ENCODE peak calls at places on chromosomes 6 and 20, in four cellular contexts. W is cardiac fibroblast, P is brain microvascular endothelial cell, Q is progenitor cell of endocrine pancreas. K is an unnamed sample.

GRCh38 chr6:14635933-14636599 is 518.5 kb downstream of the CD83 start:
- DNase-seq in Q (no peak), P (no peak), W (no peak), K (no peak)

GRCh38 chr6:139721924-139722323 is 347.5 kb upstream of the CITED2 start:
- DNase-seq in P (no peak), Q (no peak), W (no peak), K (no peak)

GRCh38 chr6:115545410-115545986 is 515.2 kb downstream of the FRK start:
- DNase-seq in W (no peak), Q (peak; percentile 12), P (no peak), K (no peak)

GRCh38 chr6:24667378-24667803 is 514 bp downstream of the ACOT13 start:
- DNase-seq in W (peak; percentile 33), P (peak; percentile 31), Q (no peak), K (peak; percentile 27)

GRCh38 chr20:44028868-44029847 is 114.5 kb downstream of the TOX2 start:
- DNase-seq in Q (no peak), W (no peak), P (no peak), K (no peak)

GRCh38 chr6:45212976-45213375 is 115.2 kb upstream of the RUNX2 start:
- DNase-seq in Q (no peak), P (no peak), W (no peak), K (no peak)

GRCh38 chr6:136334465-136334846 is 44.8 kb upstream of the BCLAF1 start:
- DNase-seq in P (no peak), W (no peak), Q (no peak), K (no peak)

GRCh38 chr6:36759177-36759757 is 61.6 kb downstream of the RAB44 start:
- DNase-seq in Q (peak; percentile 76), W (peak; percentile 88), P (peak; percentile 52), K (peak; percentile 73)

GRCh38 chr6:90712165-90712564 is 125.3 kb upstream of the MAP3K7 start:
- DNase-seq in W (no peak), Q (no peak), P (no peak), K (no peak)

GRCh38 chr20:7938058-7938457 is 2.2 kb downstream of the HAO1 start:
- DNase-seq in P (no peak), Q (no peak), W (no peak), K (no peak)

GRCh38 chr20:10093087-10093591 is 58.4 kb downstream of the ANKEF1 start:
- DNase-seq in Q (no peak), P (peak; percentile 45), W (peak; percentile 33), K (peak; percentile 72)

GRCh38 chr6:139600919-139601470 is 226.5 kb upstream of the CITED2 start:
- DNase-seq in W (no peak), Q (no peak), P (no peak), K (no peak)

GRCh38 chr20:29298271-29298590 is 1959.2 kb upstream of the DEFB115 start:
- DNase-seq in Q (no peak), W (no peak), P (no peak), K (no peak)

GRCh38 chr6:68040780-68041179 is 594.3 kb upstream of the ADGRB3 start:
- DNase-seq in W (peak; percentile 2), Q (no peak), P (no peak), K (no peak)

DNA sequence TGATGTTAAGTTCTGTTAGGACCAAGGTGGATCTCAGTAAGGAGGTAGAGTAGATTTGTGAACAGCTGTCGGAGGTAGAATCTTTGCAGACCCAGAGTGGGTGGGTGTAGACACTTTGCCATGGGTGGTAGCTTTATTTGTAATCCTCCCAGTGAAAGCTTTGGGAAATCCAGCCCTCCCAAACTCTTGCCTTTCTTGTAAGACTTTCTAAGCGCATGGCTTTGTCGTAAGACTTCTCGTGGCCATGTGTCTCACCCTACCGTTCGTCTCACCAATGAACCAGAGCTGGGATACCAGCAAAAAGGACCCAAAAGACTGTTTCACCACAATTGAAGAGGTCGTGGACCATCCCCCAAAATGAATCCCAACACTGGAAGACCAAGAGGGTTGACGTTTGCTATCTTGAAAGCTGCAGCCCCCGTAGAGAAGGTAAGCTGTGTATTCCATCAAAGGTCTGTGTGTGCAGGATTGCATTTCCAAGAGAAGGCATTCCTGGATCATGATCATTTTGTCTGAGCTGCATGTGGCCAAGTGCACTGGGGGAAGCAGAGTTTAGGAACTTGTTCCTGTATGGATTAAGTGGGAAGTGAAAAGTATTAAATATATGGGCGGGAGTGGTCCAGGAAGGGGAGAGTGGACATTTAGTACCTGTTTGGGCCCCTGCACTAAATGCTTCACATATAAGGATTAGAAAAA is 5.8 kb upstream of the TMEM14A start:
- DNase-seq in Q (no peak), W (no peak), P (no peak), K (no peak)
- TF ChIP-seq CTCF in Q (no peak), W (no peak), P (no peak), K (no peak)

DNA sequence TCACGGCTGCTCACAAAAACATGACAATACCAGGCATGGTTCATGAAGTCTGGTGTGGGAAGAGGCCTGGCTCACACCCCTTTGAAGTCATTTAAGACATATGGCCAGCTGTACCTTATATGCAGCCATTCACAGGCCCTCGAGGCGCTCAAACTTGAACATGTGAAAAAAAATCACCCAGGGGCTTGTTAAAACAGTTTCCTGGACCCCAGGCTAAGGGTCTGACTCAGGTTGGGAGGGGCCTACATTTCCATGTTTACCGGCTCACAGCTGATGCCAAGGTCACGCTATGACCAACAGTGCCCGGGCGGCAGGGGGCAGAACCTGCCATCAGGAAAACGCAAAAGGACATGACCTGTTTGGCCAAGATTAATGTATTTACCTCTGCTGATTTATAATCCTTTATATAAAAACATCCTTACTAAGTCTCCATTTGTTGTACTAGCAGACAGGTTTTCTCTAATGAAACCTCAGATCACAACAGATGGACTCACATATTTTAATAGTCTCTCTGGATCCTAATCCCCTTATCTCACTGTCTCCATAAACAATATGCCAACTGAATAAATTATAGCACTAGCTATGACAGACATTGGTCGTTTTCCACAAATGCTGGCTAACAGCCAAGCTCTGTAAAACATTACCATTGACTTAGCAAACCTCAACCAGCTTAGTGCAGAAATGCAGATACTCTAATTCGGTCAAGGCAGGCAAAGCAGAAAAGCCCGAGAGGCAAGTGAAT is 19.9 kb downstream of the EZR start:
- DNase-seq in Q (no peak), W (peak; percentile 58), P (peak; percentile 27), K (peak; percentile 36)
- TF ChIP-seq CTCF in Q (no peak), W (no peak), P (peak; percentile 28), K (no peak)

GRCh38 chr6:31795616-31796298 is at the start of gene VARS1:
- DNase-seq in P (peak; percentile 68), W (peak; percentile 94), Q (peak; percentile 84), K (peak; percentile 89)
- TF ChIP-seq CTCF in P (peak; percentile 71), W (peak; percentile 58), Q (peak; percentile 77), K (peak; percentile 61)

GRCh38 chr20:50283370-50283769 is 92.7 kb downstream of the CEBPB start:
- DNase-seq in P (no peak), Q (no peak), W (no peak), K (no peak)

GRCh38 chr20:50280851-50281655 is 90.4 kb downstream of the CEBPB start:
- DNase-seq in Q (no peak), P (no peak), W (no peak), K (no peak)

GRCh38 chr20:50279988-50280850 is 89.6 kb downstream of the CEBPB start:
- DNase-seq in Q (no peak), W (no peak), P (no peak), K (no peak)

GRCh38 chr20:50282592-50283241 is 92.1 kb downstream of the CEBPB start:
- DNase-seq in W (no peak), P (no peak), Q (no peak), K (no peak)

GRCh38 chr20:50281831-50282591 is 91.4 kb downstream of the CEBPB start:
- DNase-seq in Q (no peak), P (no peak), W (no peak), K (no peak)
- TF ChIP-seq CTCF in Q (no peak), P (peak; percentile 43), W (no peak), K (peak; percentile 18)

DNA sequence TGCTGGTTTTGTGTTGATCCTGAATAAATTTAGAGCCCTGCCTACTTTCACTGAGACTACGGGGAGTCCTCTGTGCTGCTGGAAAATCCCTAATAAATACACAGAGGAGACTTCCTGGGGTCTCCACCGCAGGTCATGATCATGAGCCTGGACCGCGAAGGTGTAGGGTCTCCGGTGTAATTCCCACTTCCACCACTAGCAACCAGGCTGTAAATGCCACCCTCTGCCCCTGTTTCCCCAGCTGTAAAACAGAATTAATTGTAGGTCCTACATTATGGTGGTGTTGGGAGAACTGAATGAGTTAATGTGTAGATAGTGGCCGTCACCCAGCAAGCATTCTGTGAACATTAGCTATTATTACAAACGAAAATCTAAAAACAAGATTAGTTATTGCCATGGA is 191.6 kb upstream of the THBS2 start:
- DNase-seq in P (no peak), W (no peak), Q (no peak), K (no peak)
- TF ChIP-seq CTCF in P (peak; percentile 44), W (peak; percentile 31), Q (peak; percentile 34), K (no peak)

GRCh38 chr20:45154183-45154582 is 20.5 kb upstream of the PI3 start:
- DNase-seq in P (no peak), W (peak; percentile 22), Q (no peak), K (no peak)
- TF ChIP-seq CTCF in P (peak; percentile 16), W (no peak), Q (no peak), K (no peak)